ENCODE peak calls at places on chromosome 5, in ten cellular contexts. E is cardiac fibroblast, X is BE2C, W is Peyer's patch, I is astrocyte of the cerebellum, G is tibial nerve, D is left ventricle myocardium inferior, Q is choroid plexus epithelial cell, Z is A673, V is fibroblast of lung. T is an unnamed sample.

GRCh38 chr5:41636605-41637004 is 126.2 kb upstream of the PLCXD3 start:
- DNase-seq in E (peak; percentile 50), X (peak; percentile 50), W (no peak), I (no peak), G (no peak), D (no peak), Q (peak; percentile 69), Z (peak; percentile 63), V (peak; percentile 7), T (no peak)

GRCh38 chr5:169706758-169707450 is 69.8 kb downstream of the DOCK2 start:
- DNase-seq in E (peak; percentile 77), X (no peak), W (no peak), I (peak; percentile 41), G (no peak), D (no peak), Q (peak; percentile 67), Z (no peak), V (peak; percentile 76), T (no peak)

GRCh38 chr5:52859619-52860018 is 71.9 kb downstream of the ITGA1 start:
- DNase-seq in E (peak; percentile 90), X (peak; percentile 34), W (no peak), I (peak; percentile 49), G (no peak), D (no peak), Q (peak; percentile 86), Z (peak; percentile 47), V (peak; percentile 97), T (no peak)

GRCh38 chr5:67094476-67095300 is 101.9 kb downstream of the CD180 start:
- DNase-seq in E (peak; percentile 78), X (no peak), W (no peak), I (peak; percentile 90), G (peak; percentile 17), D (no peak), Q (peak; percentile 96), Z (no peak), V (peak; percentile 86), T (no peak)

GRCh38 chr5:58404734-58405133 is 55.2 kb downstream of the PLK2 start:
- DNase-seq in E (no peak), X (no peak), W (no peak), I (no peak), G (no peak), D (no peak), Q (no peak), Z (no peak), V (peak; percentile 5), T (no peak)

GRCh38 chr5:10838038-10838437 is 77.0 kb upstream of the DAP start:
- DNase-seq in E (no peak), X (no peak), W (no peak), I (no peak), G (no peak), D (no peak), Q (no peak), Z (no peak), V (peak; percentile 65), T (no peak)

GRCh38 chr5:59724482-59725392 is 168.8 kb downstream of the PDE4D start:
- DNase-seq in E (peak; percentile 69), X (peak; percentile 71), W (peak; percentile 64), I (no peak), G (no peak), D (no peak), Q (peak; percentile 81), Z (peak; percentile 69), V (peak; percentile 31), T (no peak)

GRCh38 chr5:170638454-170639220 is 134.8 kb downstream of the KCNIP1 start:
- DNase-seq in E (peak; percentile 64), X (peak; percentile 82), W (peak; percentile 74), I (no peak), G (peak; percentile 71), D (peak; percentile 50), Q (peak; percentile 66), Z (peak; percentile 77), V (peak; percentile 25), T (no peak)

GRCh38 chr5:37940931-37941623 is 101.2 kb upstream of the GDNF start:
- DNase-seq in E (no peak), X (no peak), W (no peak), I (no peak), G (no peak), D (no peak), Q (no peak), Z (no peak), V (no peak), T (no peak)

GRCh38 chr5:56202483-56202882 is 30.6 kb downstream of the ANKRD55 start:
- DNase-seq in E (peak; percentile 30), X (no peak), W (no peak), I (no peak), G (no peak), D (no peak), Q (peak; percentile 80), Z (no peak), V (no peak), T (no peak)

GRCh38 chr5:144203750-144204596 is 33.3 kb downstream of the KCTD16 start:
- DNase-seq in E (peak; percentile 90), X (peak; percentile 39), W (peak; percentile 66), I (peak; percentile 67), G (peak; percentile 87), D (no peak), Q (peak; percentile 91), Z (peak; percentile 70), V (peak; percentile 62), T (no peak)

GRCh38 chr5:12911156-12911555 is 1006.9 kb upstream of the CTNND2 start:
- DNase-seq in E (no peak), X (no peak), W (no peak), I (no peak), G (no peak), D (no peak), Q (no peak), Z (no peak), V (peak; percentile 15), T (no peak)

GRCh38 chr5:100900142-100900795 is 2.8 kb downstream of the ST8SIA4 start:
- DNase-seq in E (peak; percentile 67), X (peak; percentile 47), W (peak; percentile 79), I (no peak), G (peak; percentile 25), D (peak; percentile 26), Q (peak; percentile 62), Z (peak; percentile 26), V (peak; percentile 51), T (peak; percentile 18)

GRCh38 chr5:41413067-41413466 is 97.3 kb downstream of the PLCXD3 start:
- DNase-seq in E (no peak), X (no peak), W (no peak), I (no peak), G (no peak), D (no peak), Q (no peak), Z (no peak), V (peak; percentile 51), T (no peak)

GRCh38 chr5:36507332-36507952 is 99.0 kb upstream of the SLC1A3 start:
- DNase-seq in E (peak; percentile 76), X (peak; percentile 79), W (peak; percentile 91), I (peak; percentile 63), G (peak; percentile 90), D (peak; percentile 76), Q (peak; percentile 86), Z (peak; percentile 85), V (peak; percentile 52), T (peak; percentile 2)

GRCh38 chr5:123628860-123629544 is 117.0 kb downstream of the CSNK1G3 start:
- DNase-seq in E (no peak), X (no peak), W (no peak), I (no peak), G (no peak), D (no peak), Q (no peak), Z (no peak), V (no peak), T (no peak)

DNA sequence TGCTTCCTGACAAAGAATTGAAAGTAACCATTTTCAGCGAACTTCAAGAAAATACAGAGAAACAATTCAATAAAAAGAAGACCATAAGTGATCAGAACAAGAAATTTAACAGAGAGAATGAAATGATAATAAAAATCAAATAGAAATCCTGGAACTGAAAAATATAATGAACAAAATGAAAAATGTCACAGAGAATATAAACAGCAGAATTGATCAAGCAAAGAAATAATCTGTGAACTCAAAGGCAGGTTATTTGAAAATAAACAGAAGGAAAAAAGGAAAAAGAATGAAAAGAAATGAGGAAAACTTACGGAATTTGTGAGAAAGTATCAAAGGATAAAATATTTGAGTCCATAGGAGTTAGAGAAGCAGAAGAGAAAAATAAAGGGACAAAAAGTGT is 114.1 kb downstream of the CSNK1G3 start:
- DNase-seq in E (no peak), X (no peak), W (no peak), I (no peak), G (no peak), D (no peak), Q (no peak), Z (no peak), V (no peak), T (no peak)
- H3K4me3 ChIP-seq in E (no peak overlapping the region), X (no peak overlapping the region), W (no peak overlapping the region), I (no peak overlapping the region), G (no peak overlapping the region), D (no peak overlapping the region), Q (no peak overlapping the region), Z (no peak overlapping the region), V (no peak overlapping the region), T (no peak overlapping the region)

DNA sequence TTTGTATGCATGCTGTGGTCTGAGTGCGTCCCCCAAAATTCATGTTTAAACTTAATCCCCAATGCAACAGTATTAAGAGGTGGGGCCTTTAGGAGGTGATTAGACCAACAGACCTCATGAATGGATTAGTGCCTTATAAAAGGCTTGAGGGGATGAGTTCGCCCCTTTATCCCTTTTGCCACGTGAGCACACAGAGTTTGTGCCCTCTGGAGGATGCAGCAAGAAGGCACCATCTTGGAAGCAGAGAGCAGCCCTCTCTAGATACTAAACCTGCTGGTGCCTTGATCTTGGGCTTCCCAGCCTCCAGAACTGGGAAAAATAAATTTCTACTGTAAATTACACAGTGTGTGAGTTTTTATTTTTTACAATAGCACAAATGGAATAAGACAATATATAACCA is 177.1 kb upstream of the SPRY4 start:
- DNase-seq in E (no peak), X (no peak), W (no peak), I (no peak), G (no peak), D (no peak), Q (no peak), Z (no peak), V (no peak), T (no peak)
- TF ChIP-seq CTCF in E (no peak), X (peak; percentile 18), W (no peak), I (no peak), G (no peak), D (no peak), Q (peak; percentile 19), Z (peak; percentile 24), V (no peak), T (no peak)

GRCh38 chr5:181028032-181028819 is 11.8 kb upstream of the BTNL9 start:
- DNase-seq in E (no peak), X (no peak), W (no peak), I (no peak), G (no peak), D (no peak), Q (no peak), Z (no peak), V (no peak), T (no peak)
- H3K4me3 ChIP-seq in E (no peak overlapping the region), X (no peak overlapping the region), W (no peak overlapping the region), I (no peak overlapping the region), G (no peak overlapping the region), D (no peak overlapping the region), Q (no peak overlapping the region), Z (no peak overlapping the region), V (no peak overlapping the region), T (no peak overlapping the region)

DNA sequence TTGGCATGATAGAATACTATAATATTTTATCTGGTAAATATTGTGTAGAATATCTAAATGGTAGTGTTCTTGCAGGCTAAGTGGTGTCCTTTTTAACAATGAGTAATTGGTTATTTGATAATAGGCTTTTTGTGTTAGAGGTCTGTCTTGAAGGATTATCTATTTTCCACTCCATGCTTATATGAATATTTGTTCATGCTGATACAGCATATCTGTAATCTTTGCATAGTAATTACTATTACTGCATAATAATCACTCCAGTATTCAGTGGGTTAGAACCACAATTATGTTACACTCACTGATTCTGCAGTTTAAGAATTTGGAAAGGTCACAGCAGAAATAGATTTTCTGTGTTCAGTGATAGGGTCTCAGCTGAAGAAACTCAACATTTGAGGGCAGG is 1229.9 kb downstream of the MAT2B start:
- DNase-seq in E (no peak), X (no peak), W (no peak), I (no peak), G (no peak), D (no peak), Q (no peak), Z (no peak), V (no peak), T (no peak)
- TF ChIP-seq CTCF in E (no peak), X (no peak), W (no peak), I (no peak), G (no peak), D (no peak), Q (no peak), Z (no peak), V (no peak), T (no peak)

T was measured in esophagus squamous epithelium.